ENCODE peak calls at places on chromosome 7, in nine cellular contexts. One of them, this sample, is unnamed.

GRCh38 chr7:29990931-29991330 is 1.3 kb upstream of the SCRN1 start:
- DNase-seq in GM23248: no peak
- DNase-seq in NCI-H460: no peak
- DNase-seq in astrocyte of the spinal cord: no peak
- DNase-seq in PC-3: peak; percentile 32
- DNase-seq in endothelial cell: no peak
- DNase-seq in neuronal stem cell: no peak
- DNase-seq in SK-N-DZ: no peak
- DNase-seq in fibroblast of gingiva: no peak
- DNase-seq in this sample: no peak

GRCh38 chr7:43205171-43205795 is 92.8 kb downstream of the HECW1 start:
- DNase-seq in GM23248: no peak
- DNase-seq in NCI-H460: no peak
- DNase-seq in astrocyte of the spinal cord: no peak
- DNase-seq in PC-3: no peak
- DNase-seq in endothelial cell: no peak
- DNase-seq in neuronal stem cell: no peak
- DNase-seq in SK-N-DZ: no peak
- DNase-seq in fibroblast of gingiva: no peak
- DNase-seq in this sample: no peak

GRCh38 chr7:12827920-12828319 is 140.5 kb downstream of the ARL4A start:
- DNase-seq in GM23248: peak; percentile 24
- DNase-seq in NCI-H460: no peak
- DNase-seq in astrocyte of the spinal cord: peak; percentile 7
- DNase-seq in PC-3: peak; percentile 36
- DNase-seq in endothelial cell: no peak
- DNase-seq in neuronal stem cell: no peak
- DNase-seq in SK-N-DZ: no peak
- DNase-seq in fibroblast of gingiva: no peak
- DNase-seq in this sample: no peak

GRCh38 chr7:31935115-31935514 is 135.1 kb downstream of the PDE1C start:
- DNase-seq in GM23248: no peak
- DNase-seq in NCI-H460: peak; percentile 80
- DNase-seq in astrocyte of the spinal cord: peak; percentile 17
- DNase-seq in PC-3: peak; percentile 81
- DNase-seq in endothelial cell: no peak
- DNase-seq in neuronal stem cell: no peak
- DNase-seq in SK-N-DZ: no peak
- DNase-seq in fibroblast of gingiva: no peak
- DNase-seq in this sample: no peak

GRCh38 chr7:36391436-36392198 is 2.0 kb downstream of the ANLN start:
- DNase-seq in GM23248: no peak
- DNase-seq in NCI-H460: peak; percentile 18
- DNase-seq in astrocyte of the spinal cord: peak; percentile 37
- DNase-seq in PC-3: peak; percentile 47
- DNase-seq in endothelial cell: no peak
- DNase-seq in neuronal stem cell: no peak
- DNase-seq in SK-N-DZ: no peak
- DNase-seq in fibroblast of gingiva: no peak
- DNase-seq in this sample: no peak

GRCh38 chr7:38584443-38585210 is 46.5 kb downstream of the AMPH start:
- DNase-seq in GM23248: peak; percentile 87
- DNase-seq in NCI-H460: no peak
- DNase-seq in astrocyte of the spinal cord: peak; percentile 73
- DNase-seq in PC-3: peak; percentile 26
- DNase-seq in endothelial cell: no peak
- DNase-seq in neuronal stem cell: no peak
- DNase-seq in SK-N-DZ: no peak
- DNase-seq in fibroblast of gingiva: peak; percentile 54
- DNase-seq in this sample: no peak

GRCh38 chr7:137508437-137509175 is 165.1 kb upstream of the PTN start:
- DNase-seq in GM23248: peak; percentile 77
- DNase-seq in NCI-H460: no peak
- DNase-seq in astrocyte of the spinal cord: peak; percentile 86
- DNase-seq in PC-3: peak; percentile 65
- DNase-seq in endothelial cell: no peak
- DNase-seq in neuronal stem cell: no peak
- DNase-seq in SK-N-DZ: no peak
- DNase-seq in fibroblast of gingiva: peak; percentile 37
- DNase-seq in this sample: no peak

GRCh38 chr7:12222889-12223579 is 11.9 kb downstream of the TMEM106B start:
- DNase-seq in GM23248: no peak
- DNase-seq in NCI-H460: no peak
- DNase-seq in astrocyte of the spinal cord: no peak
- DNase-seq in PC-3: no peak
- DNase-seq in endothelial cell: no peak
- DNase-seq in neuronal stem cell: no peak
- DNase-seq in SK-N-DZ: no peak
- DNase-seq in fibroblast of gingiva: no peak
- DNase-seq in this sample: no peak

GRCh38 chr7:103668538-103668937 is 222.5 kb upstream of the SLC26A5 start:
- DNase-seq in GM23248: no peak
- DNase-seq in NCI-H460: no peak
- DNase-seq in astrocyte of the spinal cord: no peak
- DNase-seq in PC-3: no peak
- DNase-seq in endothelial cell: no peak
- DNase-seq in neuronal stem cell: no peak
- DNase-seq in SK-N-DZ: no peak
- DNase-seq in fibroblast of gingiva: no peak
- DNase-seq in this sample: no peak

GRCh38 chr7:154986200-154986599 is 16.7 kb downstream of the PAXIP1 start:
- DNase-seq in GM23248: no peak
- DNase-seq in NCI-H460: no peak
- DNase-seq in astrocyte of the spinal cord: no peak
- DNase-seq in PC-3: no peak
- DNase-seq in endothelial cell: no peak
- DNase-seq in neuronal stem cell: no peak
- DNase-seq in SK-N-DZ: no peak
- DNase-seq in fibroblast of gingiva: no peak
- DNase-seq in this sample: no peak

GRCh38 chr7:112056409-112056808 is 149.8 kb downstream of the DOCK4 start:
- DNase-seq in GM23248: peak; percentile 51
- DNase-seq in NCI-H460: no peak
- DNase-seq in astrocyte of the spinal cord: peak; percentile 10
- DNase-seq in PC-3: no peak
- DNase-seq in endothelial cell: no peak
- DNase-seq in neuronal stem cell: no peak
- DNase-seq in SK-N-DZ: peak; percentile 69
- DNase-seq in fibroblast of gingiva: peak; percentile 12
- DNase-seq in this sample: no peak

GRCh38 chr7:54201501-54201900 is 340.7 kb upstream of the VSTM2A start:
- DNase-seq in GM23248: no peak
- DNase-seq in NCI-H460: no peak
- DNase-seq in astrocyte of the spinal cord: no peak
- DNase-seq in PC-3: no peak
- DNase-seq in endothelial cell: no peak
- DNase-seq in neuronal stem cell: no peak
- DNase-seq in SK-N-DZ: no peak
- DNase-seq in fibroblast of gingiva: no peak
- DNase-seq in this sample: no peak

GRCh38 chr7:7157177-7157886 is 25.0 kb upstream of the C1GALT1 start:
- DNase-seq in GM23248: peak; percentile 84
- DNase-seq in NCI-H460: no peak
- DNase-seq in astrocyte of the spinal cord: peak; percentile 91
- DNase-seq in PC-3: peak; percentile 49
- DNase-seq in endothelial cell: no peak
- DNase-seq in neuronal stem cell: no peak
- DNase-seq in SK-N-DZ: no peak
- DNase-seq in fibroblast of gingiva: peak; percentile 67
- DNase-seq in this sample: no peak

GRCh38 chr7:2312272-2312929 is 1.8 kb downstream of the SNX8 start:
- DNase-seq in GM23248: no peak
- DNase-seq in NCI-H460: no peak
- DNase-seq in astrocyte of the spinal cord: no peak
- DNase-seq in PC-3: no peak
- DNase-seq in endothelial cell: no peak
- DNase-seq in neuronal stem cell: no peak
- DNase-seq in SK-N-DZ: no peak
- DNase-seq in fibroblast of gingiva: no peak
- DNase-seq in this sample: no peak

GRCh38 chr7:92684274-92684673 is 94.1 kb upstream of the FAM133B start:
- DNase-seq in GM23248: no peak
- DNase-seq in NCI-H460: no peak
- DNase-seq in astrocyte of the spinal cord: no peak
- DNase-seq in PC-3: no peak
- DNase-seq in endothelial cell: no peak
- DNase-seq in neuronal stem cell: no peak
- DNase-seq in SK-N-DZ: no peak
- DNase-seq in fibroblast of gingiva: no peak
- DNase-seq in this sample: no peak

GRCh38 chr7:98281757-98282652 is 519 bp downstream of the BRI3 start:
- DNase-seq in GM23248: peak; percentile 56
- DNase-seq in NCI-H460: no peak
- DNase-seq in astrocyte of the spinal cord: no peak
- DNase-seq in PC-3: no peak
- DNase-seq in endothelial cell: peak; percentile 31
- DNase-seq in neuronal stem cell: no peak
- DNase-seq in SK-N-DZ: no peak
- DNase-seq in fibroblast of gingiva: no peak
- DNase-seq in this sample: no peak

GRCh38 chr7:112427984-112428383 is 22.3 kb upstream of the IFRD1 start:
- DNase-seq in GM23248: no peak
- DNase-seq in NCI-H460: no peak
- DNase-seq in astrocyte of the spinal cord: no peak
- DNase-seq in PC-3: no peak
- DNase-seq in endothelial cell: no peak
- DNase-seq in neuronal stem cell: no peak
- DNase-seq in SK-N-DZ: no peak
- DNase-seq in fibroblast of gingiva: no peak
- DNase-seq in this sample: no peak

GRCh38 chr7:18320971-18321567 is 174.5 kb upstream of the HDAC9 start:
- DNase-seq in GM23248: peak; percentile 71
- DNase-seq in NCI-H460: peak; percentile 40
- DNase-seq in astrocyte of the spinal cord: peak; percentile 66
- DNase-seq in PC-3: peak; percentile 73
- DNase-seq in endothelial cell: peak; percentile 8
- DNase-seq in neuronal stem cell: peak; percentile 14
- DNase-seq in SK-N-DZ: peak; percentile 56
- DNase-seq in fibroblast of gingiva: peak; percentile 36
- DNase-seq in this sample: no peak

GRCh38 chr7:128841961-128842673 is 11.9 kb downstream of the FLNC start:
- DNase-seq in GM23248: peak; percentile 75
- DNase-seq in NCI-H460: peak; percentile 15
- DNase-seq in astrocyte of the spinal cord: no peak
- DNase-seq in PC-3: peak; percentile 33
- DNase-seq in endothelial cell: peak; percentile 70
- DNase-seq in neuronal stem cell: peak; percentile 36
- DNase-seq in SK-N-DZ: peak; percentile 44
- DNase-seq in fibroblast of gingiva: no peak
- DNase-seq in this sample: no peak

GRCh38 chr7:133155121-133155520 is 73.2 kb upstream of the CHCHD3 start:
- DNase-seq in GM23248: peak; percentile 2
- DNase-seq in NCI-H460: no peak
- DNase-seq in astrocyte of the spinal cord: no peak
- DNase-seq in PC-3: no peak
- DNase-seq in endothelial cell: no peak
- DNase-seq in neuronal stem cell: no peak
- DNase-seq in SK-N-DZ: no peak
- DNase-seq in fibroblast of gingiva: no peak
- DNase-seq in this sample: no peak

GRCh38 chr7:149422914-149423285 is 38.0 kb downstream of the ZNF777 start:
- DNase-seq in GM23248: no peak
- DNase-seq in NCI-H460: no peak
- DNase-seq in astrocyte of the spinal cord: no peak
- DNase-seq in PC-3: no peak
- DNase-seq in endothelial cell: peak; percentile 18
- DNase-seq in neuronal stem cell: no peak
- DNase-seq in SK-N-DZ: no peak
- DNase-seq in fibroblast of gingiva: no peak
- DNase-seq in this sample: no peak

GRCh38 chr7:130912910-130913720 is 179.1 kb upstream of the KLF14 start:
- DNase-seq in GM23248: peak; percentile 99
- DNase-seq in NCI-H460: peak; percentile 93
- DNase-seq in astrocyte of the spinal cord: peak; percentile 99
- DNase-seq in PC-3: peak; percentile 96
- DNase-seq in endothelial cell: no peak
- DNase-seq in neuronal stem cell: no peak
- DNase-seq in SK-N-DZ: no peak
- DNase-seq in fibroblast of gingiva: peak; percentile 96
- DNase-seq in this sample: no peak

GRCh38 chr7:10121641-10122040 is 852.0 kb upstream of the PHF14 start:
- DNase-seq in GM23248: no peak
- DNase-seq in NCI-H460: no peak
- DNase-seq in astrocyte of the spinal cord: no peak
- DNase-seq in PC-3: no peak
- DNase-seq in endothelial cell: no peak
- DNase-seq in neuronal stem cell: peak; percentile 12
- DNase-seq in SK-N-DZ: no peak
- DNase-seq in fibroblast of gingiva: no peak
- DNase-seq in this sample: peak; percentile 52

GRCh38 chr7:151727579-151728285 is 149.2 kb downstream of the PRKAG2 start:
- DNase-seq in GM23248: peak; percentile 100
- DNase-seq in NCI-H460: peak; percentile 87
- DNase-seq in astrocyte of the spinal cord: peak; percentile 94
- DNase-seq in PC-3: peak; percentile 98
- DNase-seq in endothelial cell: no peak
- DNase-seq in neuronal stem cell: no peak
- DNase-seq in SK-N-DZ: peak; percentile 36
- DNase-seq in fibroblast of gingiva: peak; percentile 90
- DNase-seq in this sample: no peak

GRCh38 chr7:41732279-41733062 is 29.6 kb upstream of the INHBA start:
- DNase-seq in GM23248: peak; percentile 40
- DNase-seq in NCI-H460: peak; percentile 24
- DNase-seq in astrocyte of the spinal cord: peak; percentile 29
- DNase-seq in PC-3: peak; percentile 44
- DNase-seq in endothelial cell: no peak
- DNase-seq in neuronal stem cell: no peak
- DNase-seq in SK-N-DZ: peak; percentile 16
- DNase-seq in fibroblast of gingiva: peak; percentile 16
- DNase-seq in this sample: no peak

GRCh38 chr7:51459809-51460208 is 143.2 kb upstream of the COBL start:
- DNase-seq in GM23248: no peak
- DNase-seq in NCI-H460: no peak
- DNase-seq in astrocyte of the spinal cord: no peak
- DNase-seq in PC-3: no peak
- DNase-seq in endothelial cell: peak; percentile 23
- DNase-seq in neuronal stem cell: no peak
- DNase-seq in SK-N-DZ: no peak
- DNase-seq in fibroblast of gingiva: no peak
- DNase-seq in this sample: no peak

GRCh38 chr7:31123726-31124125 is 71.6 kb downstream of the ADCYAP1R1 start:
- DNase-seq in GM23248: no peak
- DNase-seq in NCI-H460: no peak
- DNase-seq in astrocyte of the spinal cord: no peak
- DNase-seq in PC-3: no peak
- DNase-seq in endothelial cell: no peak
- DNase-seq in neuronal stem cell: no peak
- DNase-seq in SK-N-DZ: no peak
- DNase-seq in fibroblast of gingiva: no peak
- DNase-seq in this sample: no peak

GRCh38 chr7:99597762-99598501 is at the start of gene TMEM225B:
- DNase-seq in GM23248: no peak
- DNase-seq in NCI-H460: no peak
- DNase-seq in astrocyte of the spinal cord: no peak
- DNase-seq in PC-3: no peak
- DNase-seq in endothelial cell: no peak
- DNase-seq in neuronal stem cell: no peak
- DNase-seq in SK-N-DZ: no peak
- DNase-seq in fibroblast of gingiva: no peak
- DNase-seq in this sample: no peak

GRCh38 chr7:781228-781864 is 50.9 kb upstream of the SUN1 start:
- DNase-seq in GM23248: no peak
- DNase-seq in NCI-H460: no peak
- DNase-seq in astrocyte of the spinal cord: peak; percentile 27
- DNase-seq in PC-3: no peak
- DNase-seq in endothelial cell: no peak
- DNase-seq in neuronal stem cell: no peak
- DNase-seq in SK-N-DZ: no peak
- DNase-seq in fibroblast of gingiva: no peak
- DNase-seq in this sample: no peak

GRCh38 chr7:31948041-31948440 is 122.2 kb downstream of the PDE1C start:
- DNase-seq in GM23248: peak; percentile 91
- DNase-seq in NCI-H460: peak; percentile 13
- DNase-seq in astrocyte of the spinal cord: peak; percentile 93
- DNase-seq in PC-3: peak; percentile 93
- DNase-seq in endothelial cell: no peak
- DNase-seq in neuronal stem cell: no peak
- DNase-seq in SK-N-DZ: no peak
- DNase-seq in fibroblast of gingiva: peak; percentile 64
- DNase-seq in this sample: no peak

GRCh38 chr7:43895847-43896415 is 10.5 kb downstream of the URGCP start:
- DNase-seq in GM23248: no peak
- DNase-seq in NCI-H460: no peak
- DNase-seq in astrocyte of the spinal cord: no peak
- DNase-seq in PC-3: no peak
- DNase-seq in endothelial cell: no peak
- DNase-seq in neuronal stem cell: no peak
- DNase-seq in SK-N-DZ: no peak
- DNase-seq in fibroblast of gingiva: no peak
- DNase-seq in this sample: no peak